ENCODE peak calls at places on chromosomes 6 and 20, in seven cellular contexts. One of them, this sample, is unnamed.

GRCh38 chr20:29750268-29750899 is 1507.1 kb upstream of the DEFB115 start:
- DNase-seq in stimulated activated CD8-positive, alpha-beta memory T cell treated with anti-CD3 and anti-CD28 coated beads, Interleukin-4, amount 100 ng/mL, for 24 hours: no peak
- DNase-seq in H7: peak; percentile 7
- DNase-seq in T-cell: no peak
- DNase-seq in uterus: no peak
- DNase-seq in body of pancreas: no peak
- DNase-seq in caudate nucleus: no peak
- DNase-seq in this sample: no peak

GRCh38 chr6:26432622-26433021 is 7.7 kb upstream of the BTN3A3 start:
- DNase-seq in body of pancreas: no peak
- DNase-seq in T-cell: no peak
- DNase-seq in stimulated activated CD8-positive, alpha-beta memory T cell treated with anti-CD3 and anti-CD28 coated beads, Interleukin-4, amount 100 ng/mL, for 24 hours: no peak
- DNase-seq in caudate nucleus: no peak
- DNase-seq in H7: no peak
- DNase-seq in uterus: no peak
- DNase-seq in this sample: no peak

GRCh38 chr6:7546383-7546782 is 4.9 kb downstream of the DSP start:
- DNase-seq in body of pancreas: no peak
- DNase-seq in stimulated activated CD8-positive, alpha-beta memory T cell treated with anti-CD3 and anti-CD28 coated beads, Interleukin-4, amount 100 ng/mL, for 24 hours: no peak
- DNase-seq in T-cell: no peak
- DNase-seq in caudate nucleus: no peak
- DNase-seq in H7: no peak
- DNase-seq in uterus: no peak
- DNase-seq in this sample: no peak

GRCh38 chr6:136550330-136551071 is at the start of gene MAP7:
- DNase-seq in stimulated activated CD8-positive, alpha-beta memory T cell treated with anti-CD3 and anti-CD28 coated beads, Interleukin-4, amount 100 ng/mL, for 24 hours: peak; percentile 35
- DNase-seq in caudate nucleus: peak; percentile 24
- DNase-seq in uterus: peak; percentile 47
- DNase-seq in body of pancreas: peak; percentile 95
- DNase-seq in T-cell: peak; percentile 49
- DNase-seq in H7: peak; percentile 97
- DNase-seq in this sample: peak; percentile 37

GRCh38 chr6:18207438-18207837 is 52.2 kb downstream of the KDM1B start:
- DNase-seq in uterus: no peak
- DNase-seq in H7: no peak
- DNase-seq in caudate nucleus: no peak
- DNase-seq in stimulated activated CD8-positive, alpha-beta memory T cell treated with anti-CD3 and anti-CD28 coated beads, Interleukin-4, amount 100 ng/mL, for 24 hours: no peak
- DNase-seq in T-cell: no peak
- DNase-seq in body of pancreas: no peak
- DNase-seq in this sample: peak; percentile 11

GRCh38 chr6:43806041-43806757 is 36.2 kb downstream of the VEGFA start:
- DNase-seq in uterus: no peak
- DNase-seq in T-cell: no peak
- DNase-seq in caudate nucleus: no peak
- DNase-seq in stimulated activated CD8-positive, alpha-beta memory T cell treated with anti-CD3 and anti-CD28 coated beads, Interleukin-4, amount 100 ng/mL, for 24 hours: no peak
- DNase-seq in body of pancreas: peak; percentile 94
- DNase-seq in H7: no peak
- DNase-seq in this sample: no peak

GRCh38 chr20:728022-728944 is 40.0 kb downstream of the SLC52A3 start:
- DNase-seq in stimulated activated CD8-positive, alpha-beta memory T cell treated with anti-CD3 and anti-CD28 coated beads, Interleukin-4, amount 100 ng/mL, for 24 hours: peak; percentile 36
- DNase-seq in caudate nucleus: peak; percentile 5
- DNase-seq in uterus: no peak
- DNase-seq in body of pancreas: peak; percentile 49
- DNase-seq in H7: peak; percentile 96
- DNase-seq in T-cell: peak; percentile 25
- DNase-seq in this sample: no peak

GRCh38 chr20:19828233-19828632 is 70.2 kb downstream of the RIN2 start:
- DNase-seq in stimulated activated CD8-positive, alpha-beta memory T cell treated with anti-CD3 and anti-CD28 coated beads, Interleukin-4, amount 100 ng/mL, for 24 hours: peak; percentile 3
- DNase-seq in H7: no peak
- DNase-seq in body of pancreas: peak; percentile 26
- DNase-seq in T-cell: no peak
- DNase-seq in caudate nucleus: no peak
- DNase-seq in uterus: no peak
- DNase-seq in this sample: no peak

GRCh38 chr6:84652356-84653026 is 111.9 kb downstream of the TBX18 start:
- DNase-seq in caudate nucleus: no peak
- DNase-seq in T-cell: no peak
- DNase-seq in stimulated activated CD8-positive, alpha-beta memory T cell treated with anti-CD3 and anti-CD28 coated beads, Interleukin-4, amount 100 ng/mL, for 24 hours: no peak
- DNase-seq in uterus: no peak
- DNase-seq in H7: no peak
- DNase-seq in body of pancreas: no peak
- DNase-seq in this sample: no peak

GRCh38 chr6:11092654-11093053 is 980 bp upstream of the SMIM13 start:
- DNase-seq in uterus: no peak
- DNase-seq in body of pancreas: no peak
- DNase-seq in H7: no peak
- DNase-seq in caudate nucleus: no peak
- DNase-seq in T-cell: no peak
- DNase-seq in stimulated activated CD8-positive, alpha-beta memory T cell treated with anti-CD3 and anti-CD28 coated beads, Interleukin-4, amount 100 ng/mL, for 24 hours: no peak
- DNase-seq in this sample: no peak

GRCh38 chr6:19805146-19805515 is 32.0 kb upstream of the ID4 start:
- DNase-seq in H7: no peak
- DNase-seq in uterus: no peak
- DNase-seq in stimulated activated CD8-positive, alpha-beta memory T cell treated with anti-CD3 and anti-CD28 coated beads, Interleukin-4, amount 100 ng/mL, for 24 hours: no peak
- DNase-seq in caudate nucleus: no peak
- DNase-seq in body of pancreas: no peak
- DNase-seq in T-cell: no peak
- DNase-seq in this sample: no peak